ENCODE peak calls at places on chromosomes 4 and X, in ten cellular contexts. M is RCC 7860; C is anterior cingulate cortex; A is HEK293T; S is NB4; Y is natural killer cell; I is central memory CD8-positive, alpha-beta T cell; Q is thoracic aorta; Z is iPS-NIHi11; D is midbrain. J is an unnamed sample.

GRCh38 chr4:159178147-159178541 is 75.3 kb downstream of the RAPGEF2 start:
- DNase-seq in Y (no peak), C (no peak), S (peak), Q (no peak), M (no peak), Z (no peak), I (no peak), D (no peak), A (no peak), J (peak)

GRCh38 chrX:25275159-25275558 is 259.4 kb upstream of the ARX start:
- DNase-seq in M (no peak), C (no peak), Z (no peak), S (no peak), I (no peak), Q (no peak), A (no peak), D (no peak), Y (no peak), J (no peak)

GRCh38 chr4:112182604-112183003 is 37.4 kb downstream of the FAM241A start:
- DNase-seq in C (no peak), S (no peak), Q (no peak), Y (no peak), M (no peak), D (peak), Z (no peak), I (no peak), A (no peak), J (no peak)

GRCh38 chr4:185958094-185958493 is 110.9 kb upstream of the TLR3 start:
- DNase-seq in I (no peak), Q (no peak), Z (no peak), A (no peak), D (no peak), Y (no peak), C (no peak), M (no peak), S (no peak), J (no peak)

GRCh38 chr4:144645621-144646522 is at the start of gene HHIP:
- DNase-seq in I (no peak), A (peak), Q (no peak), Y (no peak), D (peak), M (no peak), S (no peak), Z (peak), C (peak), J (peak)

GRCh38 chr4:108555701-108556100 is 64.7 kb upstream of the RPL34 start:
- DNase-seq in A (no peak), Z (no peak), S (no peak), D (no peak), Y (no peak), M (no peak), I (no peak), Q (no peak), C (no peak), J (no peak)

GRCh38 chr4:157271166-157271869 is 50.8 kb downstream of the GRIA2 start:
- DNase-seq in S (no peak), Y (no peak), I (no peak), M (peak), A (no peak), D (no peak), Z (no peak), Q (no peak), C (no peak), J (no peak)

GRCh38 chr4:99712530-99712929 is 54.9 kb upstream of the C4orf54 start:
- DNase-seq in I (no peak), Q (no peak), Y (no peak), Z (no peak), A (no peak), C (no peak), M (no peak), S (no peak), D (no peak), J (no peak)

GRCh38 chr4:85369703-85370380 is 105.1 kb upstream of the ARHGAP24 start:
- DNase-seq in D (no peak), A (peak), Y (no peak), C (no peak), S (no peak), I (no peak), M (no peak), Q (no peak), Z (no peak), J (no peak)

GRCh38 chrX:21657318-21658151 is 595 bp downstream of the KLHL34 start:
- DNase-seq in D (no peak), Y (no peak), S (no peak), M (no peak), A (no peak), Q (no peak), Z (peak), I (no peak), C (no peak), J (no peak)

GRCh38 chr4:166324321-166324720 is 451.3 kb downstream of the TLL1 start:
- DNase-seq in C (no peak), M (no peak), Q (no peak), S (peak), Y (no peak), I (no peak), A (peak), D (no peak), Z (peak), J (no peak)

GRCh38 chr4:4269856-4270255 is 20.1 kb downstream of the LYAR start:
- DNase-seq in Z (no peak), A (no peak), M (no peak), I (peak), S (peak), Y (peak), D (no peak), C (no peak), Q (no peak), J (no peak)

GRCh38 chr4:1074077-1074476 is 39.3 kb downstream of the RNF212 start:
- DNase-seq in C (no peak), S (no peak), D (no peak), Z (no peak), M (no peak), Q (no peak), I (no peak), Y (no peak), A (no peak), J (no peak)

GRCh38 chrX:42127563-42127962 is 204.2 kb upstream of the CASK start:
- DNase-seq in Q (no peak), D (no peak), M (no peak), S (no peak), Z (no peak), A (no peak), Y (no peak), I (no peak), C (no peak), J (no peak)